ENCODE peak calls at places on chromosomes 5 and 9, in seven cellular contexts. E is SK-N-SH, Z is K562, D is HCT116, P is H1, U is GM12878, F is HepG2. B is an unnamed sample.

GRCh38 chr9:100111235-100111634 is 12.2 kb downstream of the INVS start:
- DNase-seq in E (no peak), P (no peak), D (no peak), Z (no peak), F (no peak), U (no peak), B (no peak)

GRCh38 chr5:132500931-132501628 is 10.5 kb upstream of the IRF1 start:
- DNase-seq in P (no peak), E (peak), Z (peak), F (peak), D (no peak), U (no peak), B (peak)

GRCh38 chr5:138668451-138668850 is 84.8 kb upstream of the CTNNA1 start:
- DNase-seq in U (no peak), Z (no peak), E (no peak), F (peak), P (no peak), D (no peak), B (no peak)

GRCh38 chr5:73482383-73483193 is 15.7 kb upstream of the BTF3 start:
- DNase-seq in U (no peak), F (no peak), E (no peak), P (no peak), Z (no peak), D (no peak), B (no peak)

GRCh38 chr9:92463989-92464388 is 18.3 kb downstream of the ASPN start:
- DNase-seq in P (no peak), U (no peak), D (no peak), E (no peak), F (no peak), Z (no peak), B (no peak)

GRCh38 chr5:56440871-56441740 is 208.0 kb upstream of the ANKRD55 start:
- DNase-seq in P (no peak), F (peak), U (no peak), E (no peak), Z (no peak), D (no peak), B (peak)

GRCh38 chr5:6720561-6720921 is 7.3 kb downstream of the TENT4A start:
- DNase-seq in E (no peak), P (no peak), D (no peak), Z (no peak), F (no peak), U (no peak), B (no peak)

GRCh38 chr9:34123682-34124081 is 2.8 kb downstream of the DCAF12 start:
- DNase-seq in Z (no peak), U (peak), F (no peak), D (no peak), E (no peak), P (no peak), B (no peak)

GRCh38 chr5:180673371-180674252 is 24.2 kb upstream of the FLT4 start:
- DNase-seq in U (no peak), E (peak), Z (no peak), P (no peak), F (no peak), D (no peak), B (no peak)

GRCh38 chr5:81235287-81236072 is 2.4 kb downstream of the CKMT2 start:
- DNase-seq in P (no peak), U (no peak), F (no peak), Z (no peak), D (no peak), E (no peak), B (no peak)

GRCh38 chr5:110045153-110045552 is 355.4 kb downstream of the MAN2A1 start:
- DNase-seq in E (no peak), U (no peak), P (no peak), D (no peak), Z (no peak), F (no peak), B (peak)

GRCh38 chr9:15115702-15116639 is 191.0 kb downstream of the TTC39B start:
- DNase-seq in E (no peak), P (no peak), F (no peak), D (no peak), U (no peak), Z (no peak), B (no peak)

GRCh38 chr9:16058131-16058549 is 505.3 kb downstream of the CCDC171 start:
- DNase-seq in U (no peak), P (no peak), E (no peak), F (no peak), Z (no peak), D (no peak), B (no peak)

GRCh38 chr9:79166005-79166404 is 405.8 kb upstream of the TLE4 start:
- DNase-seq in D (no peak), Z (no peak), U (no peak), E (no peak), P (no peak), F (no peak), B (peak)

GRCh38 chr9:76818271-76818670 is 54.0 kb downstream of the PCA3 start:
- DNase-seq in E (no peak), F (peak), Z (no peak), U (no peak), P (peak), D (peak), B (no peak)

GRCh38 chr5:174919351-174919750 is 195.0 kb downstream of the MSX2 start:
- DNase-seq in E (no peak), Z (no peak), P (no peak), U (no peak), F (no peak), D (no peak), B (no peak)

GRCh38 chr5:131324311-131324710 is 60.5 kb downstream of the CDC42SE2 start:
- DNase-seq in E (no peak), P (no peak), F (no peak), U (no peak), D (no peak), Z (no peak), B (no peak)

GRCh38 chr9:95028855-95029219 is 288.7 kb downstream of the FANCC start:
- DNase-seq in P (no peak), E (no peak), D (no peak), Z (no peak), F (no peak), U (no peak), B (no peak)

GRCh38 chr5:35954175-35954574 is 15.8 kb upstream of the CAPSL start:
- DNase-seq in P (no peak), U (no peak), E (no peak), D (no peak), F (no peak), Z (no peak), B (no peak)

GRCh38 chr9:111613436-111614040 is 14.1 kb upstream of the PTGR1 start:
- DNase-seq in E (no peak), Z (no peak), P (no peak), U (no peak), D (no peak), F (peak), B (no peak)

GRCh38 chr5:142680605-142681259 is 5.2 kb downstream of the FGF1 start:
- DNase-seq in Z (peak), P (no peak), E (no peak), U (no peak), D (peak), F (peak), B (peak)

GRCh38 chr5:94545870-94546625 is 72.4 kb downstream of the KIAA0825 start:
- DNase-seq in D (no peak), E (no peak), U (no peak), Z (no peak), P (no peak), F (no peak), B (no peak)

DNA sequence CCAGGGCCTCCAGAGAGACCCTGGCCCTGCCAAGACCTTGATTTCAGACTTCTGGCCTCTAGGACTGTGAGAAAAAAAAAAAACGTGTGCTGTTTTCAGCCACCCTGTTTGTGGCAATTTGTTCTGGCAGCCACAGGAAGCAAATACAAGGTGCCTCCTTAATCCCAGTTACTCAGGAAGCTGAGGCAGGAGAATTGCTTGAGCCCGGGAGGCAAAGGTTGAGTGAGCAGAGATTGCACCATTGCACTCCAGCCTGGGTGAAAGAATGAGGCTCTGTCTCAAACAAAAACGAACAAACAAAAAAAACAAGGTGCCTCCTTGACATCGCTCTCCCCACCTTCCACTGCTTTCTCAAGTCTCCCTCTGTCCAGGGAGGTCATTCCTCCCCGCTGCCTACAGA is 98.0 kb downstream of the GABBR2 start:
- DNase-seq in D (no peak), U (no peak), F (no peak), E (no peak), Z (no peak), P (no peak), B (no peak)
- TF ChIP-seq JUND in D (no peak), U (no peak), F (no peak), E (no peak), Z (no peak), P (no peak), B (no peak)

GRCh38 chr5:78922879-78923621 is 62.1 kb downstream of the ARSB start:
- DNase-seq in P (no peak), U (no peak), E (no peak), Z (no peak), F (no peak), D (no peak), B (no peak)
- TF ChIP-seq JUND in P (no peak), U (no peak), E (no peak), Z (no peak), F (no peak), D (no peak), B (no peak)

GRCh38 chr9:114484215-114484853 is 20.9 kb downstream of the WHRN start:
- DNase-seq in Z (no peak), D (no peak), U (no peak), P (no peak), E (no peak), F (no peak), B (no peak)
- TF ChIP-seq JUND in Z (no peak), D (no peak), U (no peak), P (no peak), E (no peak), F (no peak), B (no peak)

GRCh38 chr5:173527671-173528070 is 88.8 kb downstream of the BOD1 start:
- DNase-seq in P (no peak), E (no peak), U (no peak), D (no peak), Z (no peak), F (no peak), B (no peak)

GRCh38 chr5:173529861-173530260 is 86.6 kb downstream of the BOD1 start:
- DNase-seq in P (no peak), Z (no peak), D (no peak), U (no peak), E (no peak), F (no peak), B (no peak)

GRCh38 chr5:173532689-173533250 is 83.7 kb downstream of the BOD1 start:
- DNase-seq in E (no peak), Z (no peak), D (no peak), P (no peak), U (no peak), F (no peak), B (peak)

GRCh38 chr5:173531863-173532262 is 84.6 kb downstream of the BOD1 start:
- DNase-seq in F (no peak), Z (no peak), D (no peak), P (no peak), E (no peak), U (no peak), B (peak)

DNA sequence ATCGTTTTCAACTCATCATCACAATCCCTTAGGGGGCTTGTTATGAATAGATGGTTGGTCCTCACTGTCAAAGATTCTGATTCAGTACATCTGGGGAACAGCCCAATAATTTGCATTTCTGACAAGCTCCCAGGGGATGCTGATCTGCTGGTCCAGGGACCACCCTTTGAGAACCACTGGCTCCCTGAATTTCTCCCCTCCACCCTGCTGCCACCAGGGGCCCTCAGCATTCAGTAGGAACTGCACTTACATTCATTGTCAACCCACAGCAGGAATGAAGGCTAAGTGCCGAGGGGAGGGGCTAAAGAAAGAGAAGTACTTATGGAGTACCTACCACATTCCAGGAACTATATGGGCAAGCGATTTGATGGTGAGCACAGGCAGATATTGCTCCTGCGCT is 85.9 kb downstream of the BOD1 start:
- DNase-seq in E (no peak), F (peak), U (no peak), Z (no peak), P (peak), D (peak), B (no peak)
- TF ChIP-seq JUND in E (no peak), F (no peak), U (no peak), Z (no peak), P (no peak), D (no peak), B (no peak)

GRCh38 chr9:132912131-132912530 is 32.3 kb downstream of the TSC1 start:
- DNase-seq in U (no peak), F (no peak), Z (no peak), D (no peak), P (no peak), E (no peak), B (no peak)
- TF ChIP-seq JUND in U (no peak), F (no peak), Z (no peak), D (no peak), P (no peak), E (no peak), B (no peak)

B was measured in T47D.